ENCODE peak calls at places on chromosomes 5 and 9, in ten cellular contexts. A, L, H, B, K, I, M, E, W and X are unnamed samples.
A peak's percentile ranks its signal among the peaks of the same experiment; 100 is the strongest.

GRCh38 chr9:105881654-105882349 is 187.5 kb downstream of the TMEM38B start:
- DNase-seq in K (peak; percentile 52), B (no peak), A (peak; percentile 7), L (peak; percentile 79), M (peak; percentile 78), H (peak; percentile 40), E (peak; percentile 16), W (peak; percentile 64), I (peak; percentile 73), X (peak; percentile 41)

GRCh38 chr5:139636207-139636792 is 11.8 kb upstream of the CXXC5 start:
- DNase-seq in M (no peak), A (no peak), B (peak; percentile 38), H (no peak), L (no peak), K (no peak), E (no peak), I (peak; percentile 17), W (no peak), X (no peak)

GRCh38 chr9:114869845-114870244 is 60.5 kb downstream of the TNFSF8 start:
- DNase-seq in H (no peak), A (no peak), M (no peak), K (peak; percentile 52), E (no peak), L (peak; percentile 87), W (peak; percentile 23), I (no peak), B (no peak), X (no peak)

GRCh38 chr5:55159763-55160492 is at the start of gene GPX8:
- DNase-seq in L (peak; percentile 85), E (peak; percentile 85), W (peak; percentile 77), A (peak; percentile 63), I (peak; percentile 70), H (peak; percentile 72), B (no peak), K (no peak), M (peak; percentile 56), X (peak; percentile 46)

GRCh38 chr5:52989781-52990530 is 804 bp downstream of the ITGA2 start:
- DNase-seq in A (no peak), W (peak; percentile 52), I (no peak), B (no peak), H (no peak), M (no peak), L (peak; percentile 40), E (no peak), K (peak; percentile 50), X (no peak)

GRCh38 chr5:161403121-161403520 is 143.4 kb downstream of the GABRB2 start:
- DNase-seq in I (no peak), E (no peak), A (no peak), B (no peak), L (no peak), H (no peak), K (no peak), M (no peak), W (no peak), X (no peak)

GRCh38 chr5:582936-583635 is 29.1 kb upstream of the CEP72 start:
- DNase-seq in B (no peak), I (no peak), L (no peak), K (no peak), A (no peak), H (no peak), M (no peak), E (no peak), W (no peak), X (no peak)

GRCh38 chr5:171968512-171968911 is 37.9 kb downstream of the FBXW11 start:
- DNase-seq in H (no peak), E (no peak), K (no peak), A (no peak), L (no peak), B (peak; percentile 21), I (no peak), W (no peak), M (peak; percentile 45), X (no peak)

GRCh38 chr9:37549527-37549926 is 26.7 kb downstream of the FBXO10 start:
- DNase-seq in M (no peak), I (no peak), H (no peak), E (no peak), K (no peak), B (no peak), W (no peak), L (no peak), A (no peak), X (no peak)

GRCh38 chr5:135391123-135391868 is 7.7 kb downstream of the MACROH2A1 start:
- DNase-seq in M (no peak), K (no peak), W (no peak), H (no peak), I (no peak), B (no peak), E (peak; percentile 97), L (no peak), A (peak; percentile 72), X (no peak)

GRCh38 chr9:89605181-89606048 is 603 bp downstream of the GADD45G start:
- DNase-seq in E (peak; percentile 58), W (peak; percentile 46), L (peak; percentile 55), A (no peak), K (peak; percentile 82), H (no peak), I (peak; percentile 46), M (peak; percentile 64), B (no peak), X (no peak)

GRCh38 chr9:11457809-11458785 is 845.3 kb upstream of the PTPRD start:
- DNase-seq in M (no peak), H (no peak), E (no peak), K (no peak), A (no peak), L (peak; percentile 61), W (no peak), I (no peak), B (no peak), X (no peak)

GRCh38 chr5:79694652-79695051 is 5.0 kb downstream of the CMYA5 start:
- DNase-seq in H (no peak), W (peak; percentile 9), L (peak; percentile 5), K (no peak), B (no peak), I (no peak), A (no peak), M (no peak), E (peak; percentile 67), X (no peak)

GRCh38 chr9:81822967-81823366 is 105.3 kb upstream of the SPATA31D4 start:
- DNase-seq in W (no peak), L (no peak), B (no peak), K (no peak), I (no peak), H (no peak), E (peak; percentile 58), M (no peak), A (no peak), X (no peak)

GRCh38 chr5:118042076-118042475 is 946.3 kb downstream of the DTWD2 start:
- DNase-seq in K (no peak), H (peak; percentile 3), I (peak; percentile 5), B (no peak), L (no peak), M (no peak), E (no peak), A (no peak), W (no peak), X (no peak)

GRCh38 chr9:135248111-135248510 is 160.6 kb downstream of the OLFM1 start:
- DNase-seq in B (no peak), L (peak; percentile 47), K (peak; percentile 42), A (no peak), E (no peak), M (no peak), H (no peak), W (no peak), I (no peak), X (no peak)

GRCh38 chr5:90548069-90548593 is 10.5 kb upstream of the ADGRV1 start:
- DNase-seq in I (no peak), L (no peak), A (no peak), H (peak; percentile 7), K (peak; percentile 81), W (peak; percentile 69), E (peak; percentile 15), B (no peak), M (peak; percentile 6), X (peak; percentile 77)